ENCODE peak calls at places on chromosomes 12 and 14, in five cellular contexts. X, V, H, D and F are unnamed samples.
A peak's percentile ranks its signal among the peaks of the same experiment; 100 is the strongest.

GRCh38 chr14:43938588-43939281 is 568.3 kb downstream of the FSCB start:
- DNase-seq in D (no peak), H (no peak), V (no peak), X (no peak), F (no peak)

GRCh38 chr12:117097159-117097558 is 2.1 kb downstream of the TESC start:
- DNase-seq in D (no peak), V (no peak), H (no peak), X (no peak), F (no peak)

GRCh38 chr12:11650697-11651281 is 1.3 kb downstream of the ETV6 start:
- DNase-seq in H (peak; percentile 15), V (peak; percentile 37), X (peak; percentile 68), D (no peak), F (no peak)

GRCh38 chr14:76473381-76474263 is 97.7 kb downstream of the ESRRB start:
- DNase-seq in D (no peak), H (no peak), V (no peak), X (no peak), F (no peak)

GRCh38 chr14:74238974-74239847 is at the start of gene VSX2:
- DNase-seq in V (no peak), X (no peak), D (no peak), H (no peak), F (no peak)

GRCh38 chr12:92973614-92974013 is 44.5 kb upstream of the EEA1 start:
- DNase-seq in H (no peak), V (no peak), D (no peak), X (no peak), F (no peak)

GRCh38 chr12:68733661-68734071 is 12.3 kb upstream of the SLC35E3 start:
- DNase-seq in X (no peak), D (no peak), H (no peak), V (no peak), F (no peak)

GRCh38 chr12:12592930-12593329 is 18.7 kb upstream of the CREBL2 start:
- DNase-seq in V (no peak), D (no peak), X (no peak), H (no peak), F (no peak)

GRCh38 chr12:857611-858010 is 91.9 kb downstream of the RAD52 start:
- DNase-seq in H (no peak), D (no peak), V (no peak), X (no peak), F (no peak)

GRCh38 chr14:103808403-103809001 is 38.9 kb downstream of the PPP1R13B start:
- DNase-seq in D (peak; percentile 55), X (peak; percentile 69), H (peak; percentile 78), V (peak; percentile 80), F (peak; percentile 84)

GRCh38 chr12:44571031-44571550 is 305.0 kb downstream of the NELL2 start:
- DNase-seq in H (no peak), D (no peak), X (no peak), V (no peak), F (no peak)

GRCh38 chr12:52400906-52401305 is 5.2 kb downstream of the KRT82 start:
- DNase-seq in H (no peak), X (no peak), D (no peak), V (no peak), F (no peak)

GRCh38 chr14:101508948-101509729 is 52.2 kb upstream of the DIO3 start:
- DNase-seq in X (no peak), V (no peak), H (no peak), D (no peak), F (no peak)

GRCh38 chr12:109963743-109964429 is 32.3 kb downstream of the GIT2 start:
- DNase-seq in V (no peak), D (no peak), X (peak; percentile 79), H (peak; percentile 45), F (no peak)

GRCh38 chr14:66508547-66508845 is 549 bp downstream of the GPHN start:
- DNase-seq in D (peak; percentile 13), X (no peak), H (no peak), V (no peak), F (no peak)

GRCh38 chr14:68734231-68734732 is 58.6 kb downstream of the ZFP36L1 start:
- DNase-seq in H (no peak), V (no peak), D (no peak), X (peak; percentile 34), F (no peak)

GRCh38 chr14:22039938-22040780 is 366.5 kb upstream of the OR4E1 start:
- DNase-seq in V (no peak), H (no peak), D (no peak), X (peak; percentile 32), F (no peak)

GRCh38 chr14:20356422-20356821 is 13.0 kb downstream of the PARP2 start:
- DNase-seq in D (no peak), X (no peak), H (no peak), V (no peak), F (no peak)

GRCh38 chr14:36450550-36450949 is 69.5 kb downstream of the NKX2-1 start:
- DNase-seq in X (no peak), V (no peak), H (no peak), D (peak; percentile 7), F (no peak)

GRCh38 chr14:87830443-87831096 is 162.4 kb downstream of the GALC start:
- DNase-seq in V (no peak), X (no peak), H (no peak), D (no peak), F (no peak)

GRCh38 chr14:73153272-73153671 is 17.0 kb downstream of the PSEN1 start:
- DNase-seq in H (no peak), X (no peak), V (no peak), D (no peak), F (no peak)

GRCh38 chr14:73662439-73663056 is 17.8 kb downstream of the DNAL1 start:
- DNase-seq in D (peak; percentile 33), X (peak; percentile 52), H (no peak), V (peak; percentile 15), F (no peak)

GRCh38 chr12:114636723-114637480 is 47.1 kb downstream of the TBX3 start:
- DNase-seq in H (peak; percentile 8), V (peak; percentile 56), X (no peak), D (no peak), F (no peak)

GRCh38 chr12:73308747-73309146 is 1036.6 kb downstream of the TRHDE start:
- DNase-seq in H (no peak), X (no peak), D (no peak), V (no peak), F (no peak)

GRCh38 chr14:49920260-49920659 is 27.4 kb downstream of the ARF6 start:
- DNase-seq in X (no peak), V (no peak), H (no peak), D (no peak), F (no peak)

GRCh38 chr12:65825573-65826512 is 1.6 kb downstream of the HMGA2 start:
- DNase-seq in D (no peak), H (peak; percentile 33), X (peak; percentile 67), V (peak; percentile 41), F (peak; percentile 45)
- TF ChIP-seq POLR2AphosphoS5 in D (no peak), H (no peak), X (peak; percentile 8), V (peak; percentile 10), F (no peak)

GRCh38 chr14:91321131-91321530 is 76.6 kb upstream of the GPR68 start:
- DNase-seq in H (no peak), D (no peak), V (no peak), X (no peak), F (no peak)
- H3K27ac ChIP-seq in H (no peak overlapping the region), D (no peak overlapping the region), V (no peak overlapping the region), X (no peak overlapping the region), F (no peak overlapping the region)

GRCh38 chr12:3336606-3337311 is 154.2 kb upstream of the PRMT8 start:
- DNase-seq in D (no peak), H (no peak), V (peak; percentile 50), X (no peak), F (peak; percentile 34)
- TF ChIP-seq POLR2AphosphoS5 in D (no peak), H (no peak), V (no peak), X (no peak), F (peak; percentile 68)

GRCh38 chr12:50085615-50085928 is 430 bp downstream of the SMARCD1 start:
- DNase-seq in D (no peak), X (no peak), V (no peak), H (no peak), F (no peak)

GRCh38 chr12:50084775-50085614 is at the start of gene SMARCD1:
- DNase-seq in D (peak; percentile 93), H (peak; percentile 92), V (peak; percentile 98), X (peak; percentile 92), F (peak; percentile 89)

GRCh38 chr12:50087159-50087558 is 2.0 kb downstream of the SMARCD1 start:
- DNase-seq in V (no peak), D (no peak), X (no peak), H (no peak), F (no peak)

GRCh38 chr12:50087995-50088394 is 2.9 kb downstream of the SMARCD1 start:
- DNase-seq in X (peak; percentile 87), V (no peak), H (no peak), D (no peak), F (no peak)

DNA sequence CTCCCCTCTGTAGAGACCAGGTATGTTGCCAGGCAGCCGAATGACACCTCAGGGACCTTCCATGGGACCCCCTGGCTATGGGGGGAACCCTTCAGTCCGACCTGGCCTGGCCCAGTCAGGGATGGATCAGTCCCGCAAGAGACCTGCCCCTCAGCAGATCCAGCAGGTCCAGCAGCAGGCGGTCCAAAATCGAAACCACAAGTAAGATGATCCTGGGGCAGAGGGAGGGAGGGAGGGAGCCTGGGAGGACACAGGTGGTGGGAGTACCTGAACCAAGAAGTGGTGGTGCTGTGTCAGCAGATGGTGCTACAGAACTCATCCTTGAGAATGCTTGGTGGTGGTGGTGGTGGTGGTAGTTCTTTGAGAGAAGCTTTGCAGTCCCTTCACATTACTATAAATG is 1.0 kb downstream of the SMARCD1 start:
- DNase-seq in V (no peak), D (no peak), X (no peak), H (no peak), F (no peak)
- H3K27ac ChIP-seq in V (peak overlapping the region; percentile 87), D (no peak overlapping the region), X (no peak overlapping the region), H (peak overlapping the region; percentile 95), F (peak overlapping the region; percentile 98)

DNA sequence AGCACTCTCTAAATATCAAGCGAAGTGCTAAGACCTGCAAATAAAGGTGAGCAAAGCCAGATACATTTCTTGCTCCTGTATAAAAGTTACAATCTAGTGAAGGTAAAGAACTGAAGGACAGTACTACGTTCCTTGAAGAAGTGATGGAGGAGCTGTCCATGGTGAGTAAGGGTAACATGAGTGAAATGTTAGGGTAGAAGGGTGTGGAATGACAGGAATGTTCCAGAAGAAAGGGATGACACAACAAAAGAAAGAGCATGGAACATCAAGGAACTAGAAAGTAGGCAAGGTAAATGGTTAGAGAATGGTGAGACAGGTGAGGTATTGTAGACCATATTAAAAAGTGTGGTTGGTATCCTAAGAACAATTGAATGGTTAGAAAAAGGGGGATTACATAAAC is 272.4 kb downstream of the ACSS3 start:
- DNase-seq in X (no peak), H (no peak), V (no peak), D (no peak), F (no peak)
- TF ChIP-seq POLR2AphosphoS5 in X (no peak), H (no peak), V (no peak), D (no peak), F (no peak)